ENCODE peak calls at places on chromosomes 16 and 17, in four cellular contexts. D is endothelial cell, M is anterior cingulate cortex, L is PC-3. A is an unnamed sample.

GRCh38 chr16:55056585-55057520 is 126.2 kb downstream of the IRX5 start:
- DNase-seq in D (peak), M (no peak), L (no peak), A (peak)

GRCh38 chr16:17590711-17591654 is 120.2 kb upstream of the XYLT1 start:
- DNase-seq in D (no peak), M (no peak), L (no peak), A (no peak)

GRCh38 chr17:56064506-56064905 is 88.8 kb upstream of the ANKFN1 start:
- DNase-seq in D (no peak), M (no peak), L (no peak), A (peak)

GRCh38 chr17:12342609-12343248 is 322.1 kb downstream of the MAP2K4 start:
- DNase-seq in D (peak), M (no peak), L (peak), A (no peak)

GRCh38 chr16:85004587-85005205 is 6.6 kb downstream of the ZDHHC7 start:
- DNase-seq in D (no peak), M (no peak), L (peak), A (no peak)

GRCh38 chr17:70775667-70776066 is 606.3 kb downstream of the KCNJ2 start:
- DNase-seq in D (no peak), M (no peak), L (no peak), A (no peak)

GRCh38 chr17:40542562-40543411 is 22.5 kb downstream of the CCR7 start:
- DNase-seq in D (no peak), M (no peak), L (no peak), A (no peak)

GRCh38 chr17:9307313-9307998 is 268.2 kb downstream of the STX8 start:
- DNase-seq in D (no peak), M (no peak), L (no peak), A (no peak)

GRCh38 chr17:57881143-57881542 is 31.3 kb upstream of the MRPS23 start:
- DNase-seq in D (no peak), M (no peak), L (no peak), A (no peak)

GRCh38 chr16:29806641-29807425 is 504 bp downstream of the MAZ start:
- DNase-seq in D (peak), M (no peak), L (peak), A (peak)

GRCh38 chr16:88192601-88193000 is 190.2 kb upstream of the ZNF469 start:
- DNase-seq in D (no peak), M (no peak), L (no peak), A (no peak)

GRCh38 chr17:80692931-80693467 is 148.4 kb downstream of the RPTOR start:
- DNase-seq in D (no peak), M (no peak), L (no peak), A (no peak)

GRCh38 chr17:34076743-34077631 is 178.1 kb upstream of the CCL2 start:
- DNase-seq in D (no peak), M (no peak), L (no peak), A (no peak)

GRCh38 chr17:77555741-77556291 is 402.7 kb upstream of the TNRC6C start:
- DNase-seq in D (no peak), M (peak), L (peak), A (no peak)

GRCh38 chr16:70467608-70468007 is 13.2 kb downstream of the FCSK start:
- DNase-seq in D (no peak), M (no peak), L (no peak), A (no peak)

GRCh38 chr16:10751291-10751697 is 7.7 kb downstream of the NUBP1 start:
- DNase-seq in D (no peak), M (no peak), L (no peak), A (no peak)

GRCh38 chr16:49441366-49441780 is 67.8 kb downstream of the C16orf78 start:
- DNase-seq in D (peak), M (no peak), L (no peak), A (no peak)

GRCh38 chr17:76071497-76072148 is 694 bp downstream of the SRP68 start:
- DNase-seq in D (no peak), M (no peak), L (no peak), A (no peak)

GRCh38 chr17:56125830-56126819 is 27.1 kb upstream of the ANKFN1 start:
- DNase-seq in D (peak), M (no peak), L (peak), A (peak)

GRCh38 chr17:64390066-64390465 is 594 bp downstream of the PECAM1 start:
- DNase-seq in D (no peak), M (no peak), L (no peak), A (no peak)

GRCh38 chr17:57672205-57672632 is 72.9 kb downstream of the CCDC182 start:
- DNase-seq in D (no peak), M (no peak), L (no peak), A (no peak)

GRCh38 chr16:72848759-72849664 is 198.9 kb downstream of the ZFHX3 start:
- DNase-seq in D (no peak), M (peak), L (peak), A (no peak)

GRCh38 chr16:67883872-67884261 is 818 bp upstream of the NRN1L start:
- DNase-seq in D (peak), M (no peak), L (peak), A (no peak)

GRCh38 chr16:85863384-85863774 is 35.6 kb upstream of the IRF8 start:
- DNase-seq in D (no peak), M (no peak), L (no peak), A (no peak)

GRCh38 chr17:78400581-78401240 is 22.3 kb downstream of the PGS1 start:
- DNase-seq in D (no peak), M (no peak), L (peak), A (no peak)

A was measured in NT2/D1.